ENCODE peak calls at places on chromosomes 1 and 21, in four cellular contexts. S is HepG2, O is fibroblast of lung, M is PC-9. L is an unnamed sample.
A peak's percentile ranks its signal among the peaks of the same experiment; 100 is the strongest.

GRCh38 chr1:33433509-33434362 is 2.8 kb upstream of the PHC2 start:
- DNase-seq in O (peak; percentile 100), S (peak; percentile 75), M (peak; percentile 49), L (peak; percentile 99)

GRCh38 chr1:202805886-202806511 is 2.2 kb downstream of the KDM5B start:
- DNase-seq in O (peak; percentile 34), M (no peak), S (no peak), L (no peak)

GRCh38 chr1:16979475-16980327 is 719 bp downstream of the MFAP2 start:
- DNase-seq in S (no peak), M (no peak), O (peak; percentile 35), L (no peak)

GRCh38 chr1:5891736-5892135 is 100.5 kb downstream of the NPHP4 start:
- DNase-seq in S (no peak), O (peak; percentile 41), M (no peak), L (no peak)

GRCh38 chr1:46455951-46456350 is 33.7 kb upstream of the DMBX1 start:
- DNase-seq in M (no peak), S (no peak), O (no peak), L (no peak)

GRCh38 chr21:28704746-28705145 is 287.9 kb downstream of the LTN1 start:
- DNase-seq in O (peak; percentile 61), S (no peak), M (no peak), L (no peak)

GRCh38 chr1:82287556-82287955 is 486.8 kb downstream of the ADGRL2 start:
- DNase-seq in S (no peak), O (peak; percentile 11), M (no peak), L (no peak)

GRCh38 chr21:44326716-44327602 is 12.2 kb downstream of the CFAP410 start:
- DNase-seq in S (no peak), M (no peak), O (no peak), L (no peak)

GRCh38 chr21:38221594-38221993 is 35.2 kb upstream of the KCNJ15 start:
- DNase-seq in O (no peak), M (no peak), S (no peak), L (no peak)

GRCh38 chr1:181632960-181633359 is 149.6 kb downstream of the CACNA1E start:
- DNase-seq in S (no peak), O (no peak), M (no peak), L (no peak)

GRCh38 chr1:170414989-170415733 is 116.8 kb upstream of the GORAB start:
- DNase-seq in O (peak; percentile 63), M (no peak), S (no peak), L (no peak)

GRCh38 chr1:169497317-169497716 is 11.6 kb upstream of the SLC19A2 start:
- DNase-seq in S (no peak), M (peak; percentile 41), O (no peak), L (no peak)

GRCh38 chr1:109466440-109467300 is at the start of gene SYPL2:
- DNase-seq in S (no peak), O (peak; percentile 39), M (peak; percentile 18), L (no peak)
- TF ChIP-seq EZH2 in S (no peak), O (peak; percentile 86), M (no peak), L (no peak)

DNA sequence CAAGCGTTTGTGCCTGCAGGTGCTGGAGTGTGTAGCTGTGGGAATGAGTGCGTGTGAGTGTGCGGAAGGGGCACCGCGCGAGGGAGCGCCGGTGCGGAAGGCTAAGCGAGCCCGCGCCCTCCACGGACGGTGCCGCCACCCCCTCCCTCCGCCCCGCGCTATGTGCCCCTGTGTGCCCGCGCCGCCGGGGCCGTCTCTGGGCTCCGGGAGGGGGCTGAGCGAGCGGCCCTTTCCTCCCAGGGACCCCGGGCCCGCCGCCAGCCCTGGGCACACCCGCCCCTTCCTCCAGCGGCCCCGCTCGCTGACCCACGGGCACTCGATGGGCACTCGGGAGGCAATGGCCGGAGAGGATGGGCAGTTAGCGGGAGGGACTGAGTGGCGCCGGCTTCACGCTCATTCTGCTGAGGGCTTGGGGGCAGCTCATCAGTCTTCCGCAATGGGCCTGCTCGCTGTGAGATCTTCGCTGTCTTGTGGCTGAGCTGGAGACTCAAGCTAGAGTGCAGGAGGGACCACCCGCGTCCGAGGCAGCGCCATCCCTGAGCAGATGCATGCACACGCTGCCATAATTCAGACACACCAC is 8.6 kb upstream of the ADGRB2 start:
- DNase-seq in M (no peak), O (no peak), S (no peak), L (no peak)
- TF ChIP-seq EZH2 in M (no peak), O (no peak), S (no peak), L (no peak)

DNA sequence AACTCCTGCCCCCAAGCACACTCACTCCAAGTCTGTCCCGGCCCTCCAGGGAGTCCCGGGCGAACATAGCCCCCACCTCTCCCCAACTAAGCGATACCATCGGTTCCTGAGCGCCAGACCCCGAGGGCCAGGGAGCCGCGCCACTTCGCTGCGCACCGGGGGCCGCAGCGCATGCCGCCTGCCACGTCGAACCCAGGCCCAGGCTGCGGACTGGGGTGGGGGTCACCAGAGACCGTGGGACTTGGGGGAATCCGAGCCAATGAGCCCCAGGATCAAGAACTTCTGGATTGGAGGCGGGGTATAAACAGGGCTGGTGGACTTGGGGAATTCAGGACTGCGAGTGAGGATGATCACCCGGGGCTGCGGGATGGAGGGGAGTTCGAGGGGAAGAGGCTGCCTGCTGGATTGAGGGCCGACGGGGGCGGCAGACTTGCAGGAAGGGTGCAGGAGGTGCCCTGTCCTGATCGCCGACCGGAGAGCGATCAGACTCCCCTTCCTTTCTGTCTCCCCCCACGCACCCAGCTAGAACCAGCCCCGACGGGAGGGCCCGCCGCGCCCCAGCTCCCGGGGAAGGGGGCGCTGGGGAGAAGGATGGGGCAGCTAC is 640 bp downstream of the RSPO1 start:
- DNase-seq in S (no peak), M (no peak), O (no peak), L (no peak)
- TF ChIP-seq EZH2 in S (peak; percentile 27), M (no peak), O (peak; percentile 98), L (no peak)

GRCh38 chr1:212284744-212285684 is at the start of gene PPP2R5A:
- DNase-seq in O (peak; percentile 99), M (peak; percentile 99), S (peak; percentile 97), L (peak; percentile 98)
- TF ChIP-seq EZH2 in O (no peak), M (no peak), S (no peak), L (no peak)

GRCh38 chr1:40312238-40313205 is 4.6 kb downstream of the COL9A2 start:
- DNase-seq in S (peak; percentile 20), O (no peak), M (peak; percentile 25), L (no peak)
- TF ChIP-seq EZH2 in S (no peak), O (no peak), M (no peak), L (no peak)